ENCODE peak calls at places on chromosomes 2 and 18, in six cellular contexts. P is MM.1S, T is right atrium auricular region, K is ovary, W is AG04449, C is cardiac muscle cell. N is an unnamed sample.

GRCh38 chr18:11005528-11005927 is 143.8 kb downstream of the PIEZO2 start:
- DNase-seq in K (peak; percentile 82), T (no peak), W (no peak), P (no peak), C (peak; percentile 95), N (peak; percentile 35)

GRCh38 chr2:108377411-108377810 is 343 bp upstream of the SULT1C4 start:
- DNase-seq in P (no peak), W (no peak), K (no peak), C (no peak), T (no peak), N (no peak)

GRCh38 chr2:216720722-216721121 is 25.4 kb upstream of the IGFBP5 start:
- DNase-seq in K (no peak), P (no peak), T (no peak), C (no peak), W (no peak), N (no peak)

GRCh38 chr18:66729459-66730239 is 125.8 kb upstream of the CDH19 start:
- DNase-seq in P (no peak), C (peak; percentile 68), T (no peak), W (no peak), K (no peak), N (no peak)

GRCh38 chr18:70190529-70190928 is 15.0 kb downstream of the RTTN start:
- DNase-seq in P (no peak), W (no peak), C (peak; percentile 21), T (no peak), K (no peak), N (no peak)

GRCh38 chr18:44682181-44682870 is 1.6 kb downstream of the SETBP1 start:
- DNase-seq in K (peak; percentile 67), W (no peak), C (no peak), P (peak; percentile 68), T (no peak), N (no peak)

GRCh38 chr2:126275093-126275492 is 380.9 kb upstream of the GYPC start:
- DNase-seq in W (no peak), K (no peak), T (no peak), C (no peak), P (no peak), N (no peak)

GRCh38 chr2:231037731-231038482 is 584 bp downstream of the C2orf72 start:
- DNase-seq in K (no peak), W (no peak), C (peak; percentile 6), T (no peak), P (no peak), N (no peak)

GRCh38 chr2:151771599-151772358 is 37.5 kb upstream of the NEB start:
- DNase-seq in C (peak; percentile 26), W (no peak), P (peak; percentile 71), T (peak; percentile 72), K (no peak), N (no peak)

GRCh38 chr2:238446371-238446770 is 19.6 kb downstream of the ASB1 start:
- DNase-seq in W (no peak), C (no peak), P (no peak), K (no peak), T (peak; percentile 13), N (no peak)

GRCh38 chr2:238797537-238797936 is 50.3 kb upstream of the TWIST2 start:
- DNase-seq in T (no peak), C (no peak), K (no peak), W (no peak), P (no peak), N (no peak)

GRCh38 chr2:109499549-109499948 is 114.2 kb downstream of the SEPTIN10 start:
- DNase-seq in T (no peak), W (no peak), C (no peak), K (no peak), P (no peak), N (no peak)

GRCh38 chr2:71672011-71672639 is 218.8 kb downstream of the DYSF start:
- DNase-seq in T (peak; percentile 53), P (no peak), K (no peak), C (no peak), W (no peak), N (no peak)

GRCh38 chr2:42722328-42723190 is 41.4 kb downstream of the OXER1 start:
- DNase-seq in P (no peak), W (peak; percentile 86), K (peak; percentile 66), T (peak; percentile 82), C (peak; percentile 95), N (peak; percentile 97)

GRCh38 chr2:53407363-53408080 is 360.1 kb upstream of the CHAC2 start:
- DNase-seq in P (no peak), C (no peak), K (no peak), T (no peak), W (no peak), N (peak; percentile 33)

GRCh38 chr2:118056165-118056534 is 32.1 kb upstream of the INSIG2 start:
- DNase-seq in W (no peak), T (no peak), K (no peak), P (peak; percentile 37), C (no peak), N (no peak)

GRCh38 chr2:43220982-43221659 is 5.3 kb downstream of the ZFP36L2 start:
- DNase-seq in K (peak; percentile 91), T (peak; percentile 77), W (no peak), P (peak; percentile 25), C (peak; percentile 96), N (no peak)

GRCh38 chr2:138949517-138949916 is 169.3 kb upstream of the NXPH2 start:
- DNase-seq in P (no peak), K (no peak), T (no peak), W (no peak), C (no peak), N (no peak)

GRCh38 chr2:215660687-215661086 is 224.8 kb upstream of the FN1 start:
- DNase-seq in C (no peak), T (no peak), W (no peak), P (no peak), K (no peak), N (no peak)

GRCh38 chr2:167681646-167682045 is 565.7 kb downstream of the STK39 start:
- DNase-seq in K (no peak), C (no peak), W (no peak), P (no peak), T (no peak), N (no peak)

GRCh38 chr2:56130463-56131070 is 53.2 kb upstream of the CCDC85A start:
- DNase-seq in K (no peak), C (peak; percentile 76), W (peak; percentile 3), P (peak; percentile 28), T (no peak), N (peak; percentile 27)

GRCh38 chr2:239678186-239678490 is 277.3 kb upstream of the HDAC4 start:
- DNase-seq in P (no peak), W (no peak), T (no peak), C (no peak), K (no peak), N (no peak)

GRCh38 chr2:168997113-168997512 is 34.0 kb downstream of the ABCB11 start:
- DNase-seq in W (no peak), K (no peak), C (peak; percentile 82), T (no peak), P (no peak), N (peak; percentile 30)

GRCh38 chr2:3870222-3870621 is 166.8 kb downstream of the DCDC2C start:
- DNase-seq in W (no peak), P (no peak), C (no peak), K (no peak), T (no peak), N (no peak)

GRCh38 chr18:63844254-63844653 is 43.3 kb upstream of the SERPINB2 start:
- DNase-seq in W (no peak), K (no peak), P (peak; percentile 68), C (peak; percentile 46), T (no peak), N (peak; percentile 17)

GRCh38 chr18:64438178-64438577 is 289.3 kb upstream of the LINC00305 start:
- DNase-seq in T (no peak), P (no peak), W (no peak), K (no peak), C (no peak), N (no peak)

GRCh38 chr18:57333941-57334340 is 18.4 kb upstream of the ST8SIA3 start:
- DNase-seq in T (no peak), K (no peak), P (no peak), W (no peak), C (no peak), N (no peak)

DNA sequence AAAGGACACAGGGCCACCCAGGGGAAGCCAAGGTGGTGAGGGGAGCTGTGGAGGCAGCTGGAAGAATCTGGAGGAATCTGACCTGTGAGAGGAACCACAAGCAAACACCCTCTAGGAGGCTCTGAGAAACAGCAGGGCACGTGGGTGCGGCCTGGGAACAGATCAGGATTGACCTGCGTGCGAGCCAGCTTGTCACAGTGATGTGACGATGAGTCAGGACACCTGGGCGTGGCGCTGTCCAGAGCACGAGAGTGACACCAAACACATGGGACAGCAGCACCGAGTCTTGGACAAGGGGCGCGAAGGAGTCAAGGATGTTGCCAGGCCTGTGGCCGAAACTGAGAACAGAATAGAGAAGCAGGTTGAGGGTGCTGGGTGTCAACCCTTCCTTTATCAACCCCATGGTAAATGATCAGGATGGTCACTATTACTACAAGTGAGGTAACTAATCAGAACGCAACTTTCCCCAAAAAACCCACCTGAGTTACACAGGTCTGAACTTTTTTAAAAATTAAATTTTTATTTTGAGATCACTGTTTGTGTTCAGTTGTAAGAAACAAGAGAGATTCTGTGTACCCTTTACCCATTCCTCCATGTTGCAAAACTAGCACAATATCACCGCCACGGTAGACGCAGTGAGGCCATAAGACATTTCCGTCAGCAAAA is 637 bp upstream of the SFT2D3 start:
- DNase-seq in W (no peak), K (no peak), C (no peak), T (peak; percentile 88), P (peak; percentile 98), N (no peak)
- TF ChIP-seq CTCF in W (no peak), K (no peak), C (no peak), T (no peak), P (peak; percentile 36), N (peak; percentile 2)

GRCh38 chr2:165871025-165871424 is 77.0 kb upstream of the GALNT3 start:
- DNase-seq in P (no peak), C (no peak), K (no peak), T (no peak), W (no peak), N (no peak)
- H3K4me3 ChIP-seq in P (no peak overlapping the region), C (no peak overlapping the region), K (no peak overlapping the region), T (no peak overlapping the region), W (no peak overlapping the region), N (no peak overlapping the region)

DNA sequence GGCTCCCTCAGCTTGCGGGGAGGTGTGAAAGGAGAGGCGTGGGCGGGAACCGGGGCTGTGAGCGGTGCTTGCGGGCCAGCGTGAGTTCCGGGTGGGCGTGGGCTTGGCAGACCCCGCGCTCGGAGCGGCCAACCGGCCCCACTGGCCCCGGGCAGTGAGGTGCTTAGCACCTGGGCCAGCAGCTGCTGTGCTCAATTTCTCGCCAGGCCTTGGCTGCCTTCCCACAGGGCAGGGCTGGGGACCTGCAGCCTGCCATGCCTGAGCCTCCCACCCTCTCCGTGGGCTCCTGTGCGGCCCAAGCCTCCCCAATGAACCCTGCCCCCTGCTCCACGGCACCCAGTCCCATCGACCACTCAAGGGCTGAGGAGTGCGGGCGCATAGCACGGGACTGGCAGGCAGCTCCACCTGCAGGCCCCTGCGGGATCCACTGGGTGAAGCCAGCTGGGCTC is 48.2 kb downstream of the RNF138 start:
- DNase-seq in C (no peak), T (no peak), K (no peak), W (no peak), P (no peak), N (no peak)
- TF ChIP-seq CTCF in C (no peak), T (no peak), K (no peak), W (no peak), P (no peak), N (no peak)

DNA sequence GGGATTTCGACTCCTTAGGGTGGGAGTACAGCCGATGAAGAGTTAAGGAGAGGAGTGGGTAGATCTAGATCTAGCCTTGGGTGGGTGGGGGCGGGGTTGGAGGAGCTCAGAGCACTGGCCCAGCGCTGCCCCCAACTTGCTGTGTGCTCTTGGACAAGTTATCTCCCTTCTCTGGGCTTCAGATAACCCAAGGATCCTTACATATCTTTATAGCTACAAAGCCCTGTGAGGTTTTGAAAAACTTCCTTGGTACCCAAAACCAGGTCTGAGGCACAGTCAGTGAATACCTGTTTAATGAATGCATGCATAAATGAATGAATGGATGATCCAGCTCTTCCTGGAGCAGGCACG is 1.3 kb upstream of the ODC1 start:
- DNase-seq in P (no peak), C (no peak), T (no peak), W (no peak), K (no peak), N (no peak)
- H3K4me3 ChIP-seq in P (no peak overlapping the region), C (peak overlapping the region; percentile 49), T (peak overlapping the region; percentile 66), W (peak overlapping the region; percentile 72), K (peak overlapping the region; percentile 62), N (no peak overlapping the region)

N was measured in retinal pigment epithelial cell.